ENCODE peak calls at places on chromosomes 13 and 19, in four cellular contexts. I, P, J and E are unnamed samples.

GRCh38 chr13:58587183-58587582 is 955.6 kb downstream of the PCDH17 start:
- DNase-seq in I (no peak), P (no peak), J (no peak), E (no peak)

GRCh38 chr13:114179087-114179658 is at the start of gene CFAP97D2:
- DNase-seq in I (no peak), P (no peak), J (no peak), E (no peak)

GRCh38 chr19:28468701-28469459 is 744.1 kb downstream of the UQCRFS1 start:
- DNase-seq in I (no peak), P (no peak), J (no peak), E (peak; percentile 70)

GRCh38 chr19:10517361-10517759 is at the start of gene S1PR5:
- DNase-seq in I (peak; percentile 33), P (peak; percentile 35), J (no peak), E (no peak)

GRCh38 chr19:13926715-13927114 is 11.5 kb downstream of the PODNL1 start:
- DNase-seq in I (no peak), P (no peak), J (no peak), E (no peak)

GRCh38 chr13:62357887-62358645 is 942.4 kb upstream of the PCDH20 start:
- DNase-seq in I (no peak), P (peak; percentile 65), J (no peak), E (no peak)

GRCh38 chr19:46670874-46671273 is 9.9 kb upstream of the DACT3 start:
- DNase-seq in I (no peak), P (no peak), J (no peak), E (no peak)

GRCh38 chr19:38216785-38217746 is 7.0 kb downstream of the DPF1 start:
- DNase-seq in I (no peak), P (no peak), J (no peak), E (no peak)

GRCh38 chr19:13796301-13797057 is 1.2 kb downstream of the ZSWIM4 start:
- DNase-seq in I (peak; percentile 76), P (peak; percentile 87), J (peak; percentile 87), E (no peak)

GRCh38 chr19:38367041-38367440 is 7.3 kb upstream of the PSMD8 start:
- DNase-seq in I (no peak), P (no peak), J (no peak), E (no peak)

GRCh38 chr13:33150146-33150545 is 133.9 kb downstream of the KL start:
- DNase-seq in I (no peak), P (no peak), J (no peak), E (no peak)

GRCh38 chr13:33188093-33188882 is 97.3 kb downstream of the STARD13 start:
- DNase-seq in I (no peak), P (no peak), J (no peak), E (no peak)

GRCh38 chr13:104900186-104900817 is 1635.2 kb downstream of the EFNB2 start:
- DNase-seq in I (no peak), P (no peak), J (no peak), E (no peak)

GRCh38 chr19:45154064-45154827 is 6.5 kb downstream of the NKPD1 start:
- DNase-seq in I (peak; percentile 66), P (peak; percentile 73), J (no peak), E (no peak)

GRCh38 chr13:20387441-20387971 is 138.2 kb downstream of the CRYL1 start:
- DNase-seq in I (no peak), P (no peak), J (no peak), E (no peak)

GRCh38 chr13:51770681-51771417 is 33.1 kb downstream of the DHRS12 start:
- DNase-seq in I (no peak), P (no peak), J (no peak), E (no peak)

GRCh38 chr13:58583961-58584360 is 952.4 kb downstream of the PCDH17 start:
- DNase-seq in I (no peak), P (no peak), J (no peak), E (no peak)

GRCh38 chr19:9132422-9132821 is 5.7 kb upstream of the OR7G3 start:
- DNase-seq in I (no peak), P (no peak), J (no peak), E (no peak)

GRCh38 chr19:4051175-4052101 is 15.3 kb downstream of the ZBTB7A start:
- DNase-seq in I (peak; percentile 39), P (peak; percentile 39), J (peak; percentile 26), E (peak; percentile 69)
- H3K4me3 ChIP-seq in I (no peak overlapping the region), P (peak overlapping the region; percentile 35), J (no peak overlapping the region), E (peak overlapping the region; percentile 31)

GRCh38 chr19:308471-309205 is 17.4 kb upstream of the PLPP2 start:
- DNase-seq in I (no peak), P (no peak), J (peak; percentile 13), E (no peak)

GRCh38 chr19:306151-306900 is 15.1 kb upstream of the PLPP2 start:
- DNase-seq in I (no peak), P (no peak), J (no peak), E (no peak)

GRCh38 chr19:307793-308420 is 16.7 kb upstream of the PLPP2 start:
- DNase-seq in I (no peak), P (no peak), J (peak; percentile 11), E (no peak)

GRCh38 chr19:305240-306150 is 14.3 kb upstream of the PLPP2 start:
- DNase-seq in I (no peak), P (no peak), J (peak; percentile 10), E (no peak)

DNA sequence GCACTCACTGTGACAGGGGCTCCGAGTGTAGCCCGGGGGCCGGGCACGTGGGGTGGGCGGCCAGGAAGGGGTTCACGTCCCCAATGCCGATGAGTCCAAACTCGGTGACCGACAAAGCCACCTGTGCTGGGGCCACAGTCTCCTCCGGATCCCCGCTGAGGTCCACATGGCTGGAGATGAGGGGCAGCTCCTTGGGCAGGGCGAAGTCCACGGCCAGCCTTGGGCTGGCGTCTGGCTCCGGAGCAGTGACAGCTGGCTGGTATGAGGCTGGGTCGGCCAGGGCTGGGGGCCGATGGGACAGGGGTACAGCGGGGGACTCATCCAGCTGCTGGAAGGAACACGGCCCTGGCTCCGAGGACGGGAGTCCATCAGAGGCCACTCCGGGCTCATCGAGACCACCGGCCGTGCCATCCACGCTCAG is 15.9 kb upstream of the PLPP2 start:
- DNase-seq in I (no peak), P (no peak), J (peak; percentile 14), E (no peak)
- TF ChIP-seq POLR2A in I (no peak), P (no peak), J (no peak), E (no peak)

DNA sequence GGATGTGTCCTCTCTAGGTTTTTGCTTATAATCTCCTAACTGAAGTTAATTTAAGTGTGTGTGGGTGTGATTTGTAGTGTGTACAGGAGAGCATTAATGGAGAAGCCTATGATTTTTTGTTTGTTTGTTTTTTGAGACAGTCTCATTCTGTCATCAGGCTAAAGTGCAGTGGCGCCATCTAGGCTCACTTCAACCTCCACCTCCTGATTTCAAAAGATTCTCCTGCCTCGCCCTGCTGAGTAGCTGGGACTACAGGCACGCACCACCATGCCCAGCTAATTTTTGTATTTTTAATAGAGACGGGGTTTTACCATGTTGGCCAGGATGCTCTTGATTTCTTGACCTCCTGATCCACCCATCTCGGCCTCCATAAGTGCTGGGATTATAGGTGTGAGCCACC is 20.6 kb downstream of the ZNF701 start:
- DNase-seq in I (no peak), P (no peak), J (no peak), E (no peak)
- TF ChIP-seq CTCF in I (no peak), P (no peak), J (no peak), E (no peak)

GRCh38 chr13:27133889-27134288 is 37.7 kb downstream of the USP12 start:
- DNase-seq in I (no peak), P (no peak), J (no peak), E (peak; percentile 55)
- H3K4me3 ChIP-seq in I (no peak overlapping the region), P (no peak overlapping the region), J (no peak overlapping the region), E (no peak overlapping the region)